ENCODE peak calls at places on chromosome X, in seven cellular contexts. L, K, D, W, X, C and S are unnamed samples.
A peak's percentile ranks its signal among the peaks of the same experiment; 100 is the strongest.

GRCh38 chrX:116272328-116272727 is 101.8 kb downstream of the AGTR2 start:
- DNase-seq in X (peak; percentile 11), D (no peak), W (no peak), L (no peak), C (no peak), K (peak; percentile 96), S (peak; percentile 96)

GRCh38 chrX:101550825-101551767 is 749 bp downstream of the ARMCX1 start:
- DNase-seq in C (peak; percentile 52), K (peak; percentile 36), L (peak; percentile 49), X (peak; percentile 68), W (peak; percentile 79), D (no peak), S (peak; percentile 6)

GRCh38 chrX:136209016-136209738 is 42.0 kb downstream of the MAP7D3 start:
- DNase-seq in C (peak; percentile 57), K (peak; percentile 45), W (peak; percentile 76), X (peak; percentile 57), D (no peak), L (peak; percentile 48), S (no peak)

GRCh38 chrX:128739539-128739938 is 687.3 kb upstream of the ACTRT1 start:
- DNase-seq in K (no peak), D (no peak), W (no peak), L (no peak), X (no peak), C (no peak), S (no peak)

GRCh38 chrX:21975827-21976226 is 35.3 kb downstream of the SMS start:
- DNase-seq in D (no peak), X (peak; percentile 17), L (no peak), K (peak; percentile 71), W (no peak), C (no peak), S (no peak)

GRCh38 chrX:79081895-79082512 is 62.5 kb upstream of the GPR174 start:
- DNase-seq in X (peak; percentile 36), C (no peak), D (peak; percentile 58), K (peak; percentile 12), L (no peak), W (no peak), S (no peak)

GRCh38 chrX:132092439-132093065 is 35.3 kb downstream of the FRMD7 start:
- DNase-seq in X (peak; percentile 83), L (peak; percentile 33), D (peak; percentile 51), K (peak; percentile 47), W (peak; percentile 87), C (peak; percentile 21), S (peak; percentile 42)

GRCh38 chrX:126137899-126138298 is 28.2 kb downstream of the DCAF12L2 start:
- DNase-seq in C (no peak), D (peak; percentile 0), X (peak; percentile 25), L (no peak), W (peak; percentile 57), K (no peak), S (no peak)

GRCh38 chrX:426881-427280 is 40.2 kb upstream of the PPP2R3B start:
- DNase-seq in K (peak; percentile 13), L (no peak), W (no peak), C (no peak), D (no peak), X (no peak), S (no peak)

GRCh38 chrX:43557792-43558191 is 98.3 kb upstream of the MAOA start:
- DNase-seq in X (peak; percentile 64), L (peak; percentile 22), D (peak; percentile 72), W (peak; percentile 84), C (peak; percentile 14), K (peak; percentile 36), S (no peak)

GRCh38 chrX:10749113-10749512 is 128.7 kb upstream of the MID1 start:
- DNase-seq in K (peak; percentile 58), D (no peak), W (no peak), L (no peak), X (no peak), C (no peak), S (peak; percentile 74)

GRCh38 chrX:44071847-44072545 is 98.8 kb upstream of the NDP start:
- DNase-seq in C (no peak), D (no peak), W (no peak), K (peak; percentile 80), L (no peak), X (no peak), S (peak; percentile 73)

GRCh38 chrX:96682516-96682915 is 2.1 kb upstream of the DIAPH2 start:
- DNase-seq in D (no peak), W (no peak), K (no peak), C (no peak), X (no peak), L (no peak), S (no peak)

GRCh38 chrX:21655901-21656586 is 2.1 kb downstream of the KLHL34 start:
- DNase-seq in X (peak; percentile 30), C (peak; percentile 15), W (no peak), L (no peak), D (no peak), K (no peak), S (no peak)

GRCh38 chrX:15973299-15973698 is 118.7 kb upstream of the AP1S2 start:
- DNase-seq in D (peak; percentile 56), K (peak; percentile 4), L (peak; percentile 25), C (no peak), X (peak; percentile 48), W (peak; percentile 88), S (peak; percentile 27)

GRCh38 chrX:151754042-151754419 is 19.5 kb downstream of the CNGA2 start:
- DNase-seq in L (no peak), D (no peak), C (peak; percentile 23), K (peak; percentile 88), W (peak; percentile 55), X (no peak), S (peak; percentile 77)

GRCh38 chrX:47143894-47144625 is 442 bp downstream of the NDUFB11 start:
- DNase-seq in X (peak; percentile 59), C (peak; percentile 42), L (peak; percentile 42), W (no peak), D (no peak), K (no peak), S (no peak)

GRCh38 chrX:72094894-72095293 is 36.8 kb downstream of the RTL5 start:
- DNase-seq in X (peak; percentile 46), D (no peak), L (peak; percentile 64), K (peak; percentile 23), W (peak; percentile 69), C (no peak), S (no peak)

GRCh38 chrX:139691843-139692505 is 16.0 kb downstream of the MCF2 start:
- DNase-seq in K (peak; percentile 18), W (peak; percentile 74), X (peak; percentile 45), C (no peak), L (no peak), D (no peak), S (no peak)

GRCh38 chrX:141969706-141970105 is 66.0 kb downstream of the MAGEC1 start:
- DNase-seq in K (no peak), L (no peak), C (no peak), X (no peak), W (no peak), D (no peak), S (no peak)

GRCh38 chrX:69046996-69047490 is 118.2 kb downstream of the PJA1 start:
- DNase-seq in D (no peak), X (no peak), L (no peak), C (no peak), W (peak; percentile 20), K (no peak), S (no peak)

GRCh38 chrX:154012336-154012991 is 7.2 kb downstream of the IRAK1 start:
- DNase-seq in D (no peak), W (no peak), C (no peak), L (no peak), K (peak; percentile 21), X (peak; percentile 18), S (no peak)

GRCh38 chrX:107677501-107677901 is 49.2 kb downstream of the PRPS1 start:
- DNase-seq in D (no peak), C (no peak), X (peak; percentile 28), L (no peak), K (peak; percentile 47), W (peak; percentile 81), S (peak; percentile 55)

GRCh38 chrX:40201486-40201885 is 103.7 kb upstream of the BCOR start:
- DNase-seq in C (no peak), K (no peak), D (peak; percentile 44), X (no peak), L (no peak), W (no peak), S (no peak)
- H3K4me1 ChIP-seq in C (no peaks in the 10 kb centered on the region), K (no peaks in the 10 kb centered on the region), D (peaks cover 17% of the 10 kb centered on the region), X (no peaks in the 10 kb centered on the region), L (no peaks in the 10 kb centered on the region), W (no peaks in the 10 kb centered on the region), S (no peaks in the 10 kb centered on the region)

GRCh38 chrX:133781174-133781573 is 204.2 kb downstream of the GPC3 start:
- DNase-seq in W (no peak), X (no peak), C (no peak), K (no peak), D (no peak), L (no peak), S (no peak)

GRCh38 chrX:133776072-133776471 is 209.3 kb downstream of the GPC3 start:
- DNase-seq in D (no peak), W (peak; percentile 84), K (no peak), C (no peak), X (peak; percentile 68), L (no peak), S (no peak)
- TF ChIP-seq CTCF in D (peak; percentile 68), W (peak; percentile 96), K (peak; percentile 25), C (peak; percentile 25), X (peak; percentile 51), L (peak; percentile 42), S (peak; percentile 52)

DNA sequence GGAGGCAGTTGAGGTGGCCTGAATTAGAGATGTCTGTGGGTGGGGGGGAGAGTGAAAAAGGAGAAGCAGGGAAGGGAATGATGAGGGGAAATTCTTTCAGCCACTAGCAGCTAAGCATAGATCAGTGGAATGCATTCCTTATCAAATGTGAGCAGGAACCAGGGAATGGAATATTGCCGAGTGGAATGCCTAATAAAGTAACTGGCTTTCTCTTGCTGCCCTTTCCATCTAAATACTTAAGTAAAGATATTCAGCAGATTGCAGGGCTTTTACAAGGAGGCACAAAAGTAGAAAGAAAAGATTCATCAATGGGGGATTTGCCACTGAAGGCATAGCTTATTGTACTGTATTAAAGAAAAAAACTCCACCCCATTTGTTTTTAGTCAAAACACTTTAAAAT is 263.0 kb upstream of the RPS6KA3 start:
- DNase-seq in L (no peak), W (no peak), D (no peak), X (no peak), K (peak; percentile 45), C (no peak), S (no peak)
- H3K4me1 ChIP-seq in L (peaks cover 3% of the 10 kb centered on the region), W (no peaks in the 10 kb centered on the region), D (no peaks in the 10 kb centered on the region), X (peaks cover 3% of the 10 kb centered on the region), K (no peaks in the 10 kb centered on the region), C (no peaks in the 10 kb centered on the region), S (no peaks in the 10 kb centered on the region)

GRCh38 chrX:8672176-8672575 is 59.8 kb downstream of the ANOS1 start:
- DNase-seq in L (no peak), C (no peak), W (no peak), D (no peak), X (no peak), K (no peak), S (no peak)
- TF ChIP-seq CTCF in L (no peak), C (no peak), W (peak; percentile 62), D (no peak), X (peak; percentile 12), K (no peak), S (no peak)